ENCODE peak calls at places on chromosome 15, in six cellular contexts. K is lower leg skin; V is body of pancreas; R is right atrium auricular region; C is left lung; Z is stimulated activated naive CD8-positive, alpha-beta T cell treated with anti-CD3 and anti-CD28 coated beads, Interleukin-15, Interleukin-2, amounts not matched to agents 100 U/mL and 50 U/mL, for 24 hours. T is an unnamed sample.

GRCh38 chr15:39127925-39128617 is 452.8 kb upstream of the THBS1 start:
- DNase-seq in R (no peak), Z (peak; percentile 9), V (peak; percentile 27), C (no peak), K (no peak), T (peak; percentile 73)

GRCh38 chr15:65981837-65982696 is 112.8 kb downstream of the RAB11A start:
- DNase-seq in K (no peak), R (no peak), V (peak; percentile 42), C (peak; percentile 56), Z (peak; percentile 56), T (no peak)

GRCh38 chr15:76840830-76841460 is 64.2 kb downstream of the SCAPER start:
- DNase-seq in C (no peak), V (no peak), Z (no peak), K (no peak), R (no peak), T (no peak)

GRCh38 chr15:63818191-63818590 is 15.6 kb downstream of the HERC1 start:
- DNase-seq in Z (no peak), C (no peak), K (no peak), R (no peak), V (peak; percentile 22), T (no peak)

GRCh38 chr15:79682851-79683288 is 213.9 kb downstream of the MTHFS start:
- DNase-seq in Z (no peak), C (no peak), R (no peak), K (no peak), V (no peak), T (no peak)

GRCh38 chr15:66498501-66499386 is 1.2 kb upstream of the SNAPC5 start:
- DNase-seq in Z (no peak), V (no peak), R (peak; percentile 28), C (no peak), K (no peak), T (no peak)

GRCh38 chr15:39191871-39192281 is 389.0 kb upstream of the THBS1 start:
- DNase-seq in Z (no peak), V (no peak), R (no peak), K (no peak), C (no peak), T (peak; percentile 65)

GRCh38 chr15:85318048-85318731 is 62.2 kb upstream of the AKAP13 start:
- DNase-seq in V (no peak), C (no peak), R (no peak), K (peak; percentile 29), Z (peak; percentile 54), T (peak; percentile 66)

GRCh38 chr15:56042982-56043980 is 49.9 kb upstream of the NEDD4 start:
- DNase-seq in V (no peak), C (no peak), R (no peak), Z (peak; percentile 20), K (no peak), T (no peak)

GRCh38 chr15:39908186-39908585 is 11.9 kb downstream of the GPR176 start:
- DNase-seq in C (no peak), V (no peak), R (no peak), Z (no peak), K (no peak), T (peak; percentile 64)

GRCh38 chr15:67420137-67420536 is 100.8 kb upstream of the C15orf61 start:
- DNase-seq in K (no peak), Z (no peak), V (no peak), C (no peak), R (no peak), T (no peak)

GRCh38 chr15:53837263-53837662 is 77.8 kb upstream of the WDR72 start:
- DNase-seq in C (peak; percentile 79), V (peak; percentile 67), Z (no peak), K (no peak), R (no peak), T (peak; percentile 2)

GRCh38 chr15:38354321-38354929 is 99.5 kb upstream of the FAM98B start:
- DNase-seq in V (peak; percentile 65), C (no peak), R (no peak), K (peak; percentile 67), Z (peak; percentile 49), T (no peak)

GRCh38 chr15:60718661-60719069 is 239.7 kb upstream of the ICE2 start:
- DNase-seq in Z (no peak), R (no peak), V (no peak), K (no peak), C (no peak), T (no peak)

GRCh38 chr15:57922780-57923179 is 142.7 kb downstream of the ALDH1A2 start:
- DNase-seq in K (no peak), R (no peak), C (peak; percentile 84), Z (no peak), V (peak; percentile 93), T (no peak)

GRCh38 chr15:68730491-68731317 is 90.0 kb downstream of the ANP32A start:
- DNase-seq in V (peak; percentile 54), C (peak; percentile 36), K (no peak), R (no peak), Z (no peak), T (no peak)

GRCh38 chr15:92878593-92879053 is 21.5 kb upstream of the CHD2 start:
- DNase-seq in V (peak; percentile 70), K (no peak), Z (no peak), C (no peak), R (no peak), T (no peak)

GRCh38 chr15:94239474-94239873 is 8.1 kb downstream of the MCTP2 start:
- DNase-seq in Z (no peak), K (no peak), C (no peak), R (no peak), V (no peak), T (no peak)

GRCh38 chr15:44792715-44793114 is 56.4 kb downstream of the TRIM69 start:
- DNase-seq in R (no peak), C (no peak), V (no peak), Z (no peak), K (no peak), T (no peak)

GRCh38 chr15:77457619-77458265 is 37.1 kb downstream of the HMG20A start:
- DNase-seq in Z (no peak), K (no peak), C (no peak), V (no peak), R (no peak), T (no peak)

GRCh38 chr15:58517682-58518525 is 86.1 kb downstream of the LIPC start:
- DNase-seq in Z (peak; percentile 24), V (peak; percentile 33), K (no peak), C (no peak), R (no peak), T (no peak)

GRCh38 chr15:80468776-80469175 is 64.6 kb downstream of the ARNT2 start:
- DNase-seq in Z (no peak), K (no peak), R (no peak), C (no peak), V (no peak), T (no peak)

GRCh38 chr15:66617137-66618090 is 51.6 kb upstream of the LCTL start:
- DNase-seq in R (peak; percentile 94), C (peak; percentile 78), K (peak; percentile 43), V (peak; percentile 64), Z (no peak), T (peak; percentile 39)

GRCh38 chr15:70605606-70606410 is 157.6 kb downstream of the UACA start:
- DNase-seq in K (no peak), R (peak; percentile 30), Z (no peak), V (peak; percentile 90), C (peak; percentile 54), T (no peak)

GRCh38 chr15:51966192-51966591 is 5.4 kb downstream of the LEO1 start:
- DNase-seq in K (no peak), C (no peak), V (no peak), R (no peak), Z (no peak), T (no peak)

GRCh38 chr15:34855397-34855796 is 60.0 kb upstream of the ACTC1 start:
- DNase-seq in K (no peak), R (no peak), V (no peak), Z (no peak), C (no peak), T (peak; percentile 48)

GRCh38 chr15:78811825-78812183 is 540 bp upstream of the ADAMTS7 start:
- DNase-seq in V (no peak), K (no peak), R (no peak), C (no peak), Z (no peak), T (no peak)

GRCh38 chr15:98713585-98714001 is 65.3 kb downstream of the IGF1R start:
- DNase-seq in R (no peak), K (no peak), Z (no peak), V (no peak), C (no peak), T (no peak)

GRCh38 chr15:65337436-65338070 is 33.1 kb downstream of the RNU5B-1 start:
- DNase-seq in R (no peak), K (no peak), C (no peak), Z (no peak), V (no peak), T (no peak)

GRCh38 chr15:32715276-32715675 is 2.5 kb upstream of the GREM1 start:
- DNase-seq in R (no peak), C (no peak), K (no peak), Z (no peak), V (no peak), T (no peak)

GRCh38 chr15:84671211-84671610 is 13.2 kb upstream of the NMB start:
- DNase-seq in V (no peak), R (no peak), K (no peak), C (no peak), Z (no peak), T (no peak)

GRCh38 chr15:34647569-34648334 is 64.3 kb upstream of the GOLGA8B start:
- DNase-seq in C (no peak), V (peak; percentile 14), K (peak; percentile 15), R (no peak), Z (no peak), T (no peak)

GRCh38 chr15:96610757-96611156 is 280.3 kb downstream of the NR2F2 start:
- DNase-seq in R (no peak), V (no peak), C (no peak), K (no peak), Z (no peak), T (no peak)